ENCODE peak calls at places on chromosome 2, in nine cellular contexts. D, V, J, Z, I, Q, S, C and W are unnamed samples.

GRCh38 chr2:236955675-236956618 is 129.7 kb upstream of the COPS8 start:
- DNase-seq in D (no peak), V (no peak), J (no peak), Z (no peak), I (no peak), Q (no peak), S (no peak), C (no peak), W (no peak)

GRCh38 chr2:5696351-5696740 is 4.2 kb downstream of the SOX11 start:
- DNase-seq in D (no peak), V (no peak), J (peak; percentile 40), Z (no peak), I (no peak), Q (no peak), S (no peak), C (no peak), W (no peak)

GRCh38 chr2:197033222-197033621 is 106.7 kb upstream of the PGAP1 start:
- DNase-seq in D (no peak), V (no peak), J (no peak), Z (no peak), I (no peak), Q (no peak), S (no peak), C (no peak), W (no peak)

GRCh38 chr2:30756971-30757370 is 50.3 kb downstream of the CAPN13 start:
- DNase-seq in D (no peak), V (no peak), J (no peak), Z (no peak), I (no peak), Q (no peak), S (no peak), C (no peak), W (no peak)

GRCh38 chr2:160043265-160043664 is 19.1 kb downstream of the PLA2R1 start:
- DNase-seq in D (no peak), V (no peak), J (no peak), Z (no peak), I (no peak), Q (peak; percentile 9), S (no peak), C (no peak), W (peak; percentile 54)

GRCh38 chr2:165044505-165045303 is 89.4 kb upstream of the SLC38A11 start:
- DNase-seq in D (no peak), V (no peak), J (no peak), Z (no peak), I (no peak), Q (no peak), S (no peak), C (no peak), W (no peak)

GRCh38 chr2:199488772-199489400 is 31.1 kb upstream of the SATB2 start:
- DNase-seq in D (no peak), V (no peak), J (peak; percentile 56), Z (peak; percentile 81), I (no peak), Q (peak; percentile 34), S (peak; percentile 12), C (peak; percentile 49), W (peak; percentile 61)

GRCh38 chr2:124663293-124663997 is 638.4 kb downstream of the CNTNAP5 start:
- DNase-seq in D (no peak), V (no peak), J (no peak), Z (no peak), I (no peak), Q (no peak), S (no peak), C (no peak), W (no peak)

GRCh38 chr2:111050701-111051376 is 69.9 kb upstream of the BCL2L11 start:
- DNase-seq in D (no peak), V (no peak), J (no peak), Z (no peak), I (no peak), Q (no peak), S (no peak), C (no peak), W (no peak)

GRCh38 chr2:44168684-44169154 is at the start of gene PPM1B:
- DNase-seq in D (peak; percentile 100), V (no peak), J (no peak), Z (no peak), I (no peak), Q (peak; percentile 99), S (peak; percentile 99), C (no peak), W (no peak)

DNA sequence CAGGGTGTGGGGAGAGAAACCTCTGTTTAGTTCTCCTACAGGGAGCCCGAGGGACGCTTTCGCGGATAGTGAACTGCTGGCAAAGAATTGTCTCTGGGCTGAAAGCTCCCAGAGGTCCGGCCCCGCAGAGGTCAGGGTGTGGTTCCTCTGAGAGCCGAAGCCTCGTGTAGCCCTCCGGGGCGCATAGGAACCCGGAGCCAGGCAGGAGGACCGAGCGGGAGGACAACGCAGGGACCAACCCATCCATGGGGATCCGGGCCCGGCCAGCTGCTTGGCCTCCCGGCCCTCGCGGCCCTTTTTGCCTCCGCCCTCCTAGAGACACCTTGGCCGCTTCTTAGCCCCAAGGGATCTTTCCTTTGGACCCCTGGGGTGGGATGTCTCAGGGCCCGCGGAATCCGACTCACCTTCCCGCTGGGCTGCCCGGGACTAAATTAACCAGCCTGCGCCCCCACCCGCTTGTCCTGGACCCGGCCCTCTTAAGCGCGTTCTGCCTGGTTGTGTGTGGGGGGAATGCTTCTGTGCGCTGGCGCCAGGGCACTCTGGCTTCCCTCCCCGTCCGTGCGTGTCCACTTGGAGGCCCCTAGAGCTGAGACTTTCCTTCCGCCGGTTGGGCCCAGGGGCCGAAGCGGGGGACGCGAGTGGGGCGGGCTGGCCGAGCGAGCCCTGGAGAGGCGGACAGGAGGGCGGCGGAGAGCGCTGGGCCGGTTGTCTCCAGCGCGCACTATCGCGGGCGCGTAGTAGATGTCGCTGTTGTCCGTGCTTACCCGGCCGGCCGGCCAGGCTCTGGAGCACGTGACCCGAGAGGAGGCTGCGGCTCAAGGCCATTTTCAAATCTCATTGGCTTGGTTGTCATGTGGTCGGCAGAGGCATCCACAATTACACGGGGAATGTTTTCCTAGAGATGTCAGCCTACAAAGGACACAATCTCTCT is at the start of gene HOXD10:
- DNase-seq in D (no peak), V (no peak), J (no peak), Z (no peak), I (no peak), Q (no peak), S (no peak), C (peak; percentile 37), W (no peak)
- TF ChIP-seq CTCF in D (no peak), V (no peak), J (peak; percentile 29), Z (no peak), I (no peak), Q (no peak), S (no peak), C (no peak), W (no peak)

DNA sequence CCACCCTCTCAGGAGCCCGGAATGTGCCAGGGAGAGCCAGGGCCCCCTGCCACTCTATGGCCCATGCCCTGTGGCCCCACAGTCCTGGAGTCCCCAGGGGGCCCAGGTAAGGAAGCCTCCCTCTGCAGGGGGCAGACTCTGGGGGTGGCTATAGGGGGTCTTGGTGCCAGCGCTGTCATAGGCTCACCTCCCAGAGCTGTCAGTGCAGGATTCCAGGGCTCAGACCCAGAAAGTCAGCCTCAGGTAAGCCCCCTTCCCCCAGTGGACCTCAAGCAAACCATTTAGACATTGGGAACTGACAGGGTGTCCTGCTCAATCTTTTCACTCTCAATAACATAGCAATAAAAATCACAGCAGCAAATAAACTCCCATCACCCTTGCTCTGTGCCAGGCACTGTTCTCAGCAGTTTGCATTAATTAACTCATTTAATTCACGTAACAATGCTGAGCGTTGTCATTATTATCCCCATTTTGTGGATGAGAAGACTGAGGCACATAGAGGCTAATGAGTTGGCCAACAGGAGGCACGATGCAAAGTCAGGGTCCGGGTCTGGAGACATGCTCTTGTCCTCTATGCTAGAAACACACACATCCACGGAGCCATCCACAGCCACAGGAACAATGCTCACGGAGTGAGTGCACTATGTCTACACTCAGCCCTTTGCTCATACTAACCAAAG is 79.6 kb downstream of the TNS1 start:
- DNase-seq in D (no peak), V (no peak), J (no peak), Z (no peak), I (no peak), Q (no peak), S (no peak), C (no peak), W (no peak)
- H3K4me3 ChIP-seq in D (no peak overlapping the region), V (no peak overlapping the region), J (no peak overlapping the region), Z (no peak overlapping the region), I (no peak overlapping the region), Q (no peak overlapping the region), S (no peak overlapping the region), C (no peak overlapping the region), W (no peak overlapping the region)

GRCh38 chr2:156458229-156458584 is 22.0 kb downstream of the GPD2 start:
- DNase-seq in D (no peak), V (no peak), J (no peak), Z (no peak), I (no peak), Q (no peak), S (no peak), C (no peak), W (peak; percentile 71)

GRCh38 chr2:156459720-156460119 is 23.5 kb downstream of the GPD2 start:
- DNase-seq in D (no peak), V (no peak), J (no peak), Z (no peak), I (no peak), Q (no peak), S (no peak), C (no peak), W (no peak)

GRCh38 chr2:156455366-156455975 is 19.3 kb downstream of the GPD2 start:
- DNase-seq in D (no peak), V (no peak), J (peak; percentile 49), Z (peak; percentile 48), I (no peak), Q (no peak), S (no peak), C (peak; percentile 65), W (peak; percentile 85)

GRCh38 chr2:156456616-156457015 is 20.4 kb downstream of the GPD2 start:
- DNase-seq in D (no peak), V (no peak), J (peak; percentile 58), Z (no peak), I (no peak), Q (no peak), S (no peak), C (no peak), W (peak; percentile 59)

DNA sequence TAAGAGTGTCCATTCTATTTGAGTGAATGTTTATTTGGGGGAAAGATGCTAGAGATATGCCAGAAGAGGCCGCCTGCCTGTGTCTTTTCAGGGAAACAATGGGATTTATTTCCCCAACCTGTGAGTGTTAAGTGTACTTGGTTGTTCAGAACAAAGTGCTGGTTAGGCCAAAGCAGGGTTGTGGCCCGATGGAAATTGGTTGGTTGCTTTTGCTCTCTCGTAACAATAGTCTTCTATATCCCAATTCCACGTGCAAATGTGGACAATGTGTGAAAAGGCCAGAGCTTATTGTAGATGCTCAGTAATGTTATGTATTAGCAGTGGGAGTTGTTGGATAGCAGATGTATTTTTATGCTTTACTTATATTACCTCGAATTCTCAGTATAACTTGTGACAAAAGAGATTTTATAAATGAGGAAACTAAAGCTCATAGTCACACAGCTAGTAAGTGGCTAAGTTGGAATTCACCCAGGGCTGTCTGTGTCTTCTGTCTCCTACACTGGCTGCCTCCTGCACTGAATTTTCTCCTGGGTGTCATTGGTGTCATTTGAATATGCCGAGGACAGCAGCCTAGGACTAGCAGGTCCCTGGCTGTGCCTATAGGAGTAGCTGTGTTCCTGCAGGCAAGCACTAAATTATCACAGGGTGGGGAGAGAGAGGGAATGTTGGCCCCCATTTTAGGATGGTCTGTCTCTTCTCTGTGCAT is 21.5 kb downstream of the GPD2 start:
- DNase-seq in D (no peak), V (no peak), J (no peak), Z (no peak), I (no peak), Q (no peak), S (no peak), C (no peak), W (no peak)
- TF ChIP-seq CTCF in D (no peak), V (no peak), J (no peak), Z (no peak), I (no peak), Q (no peak), S (no peak), C (no peak), W (no peak)

GRCh38 chr2:85744055-85744454 is 9.7 kb upstream of the ATOH8 start:
- DNase-seq in D (no peak), V (no peak), J (no peak), Z (no peak), I (no peak), Q (no peak), S (no peak), C (no peak), W (no peak)
- H3K4me3 ChIP-seq in D (no peak overlapping the region), V (no peak overlapping the region), J (no peak overlapping the region), Z (no peak overlapping the region), I (no peak overlapping the region), Q (no peak overlapping the region), S (no peak overlapping the region), C (no peak overlapping the region), W (no peak overlapping the region)